ENCODE peak calls at places on chromosome 21, in four cellular contexts. P is T47D; K is M059J; T is CD8-positive, alpha-beta T cell. O is an unnamed sample.
A peak's percentile ranks its signal among the peaks of the same experiment; 100 is the strongest.

GRCh38 chr21:39392981-39393380 is 44.1 kb upstream of the HMGN1 start:
- DNase-seq in K (no peak), P (no peak), T (no peak), O (no peak)

GRCh38 chr21:45030637-45031218 is 43.7 kb upstream of the ADARB1 start:
- DNase-seq in P (no peak), K (no peak), T (no peak), O (no peak)

GRCh38 chr21:45388011-45388521 is 16.9 kb upstream of the COL18A1 start:
- DNase-seq in K (no peak), T (no peak), P (no peak), O (no peak)

GRCh38 chr21:15732290-15732995 is 2.7 kb downstream of the USP25 start:
- DNase-seq in P (no peak), K (peak; percentile 45), T (no peak), O (peak; percentile 70)

GRCh38 chr21:27448960-27449359 is 482.1 kb upstream of the ADAMTS5 start:
- DNase-seq in K (no peak), T (no peak), P (no peak), O (no peak)

GRCh38 chr21:45868488-45868887 is 113.1 kb upstream of the COL6A1 start:
- DNase-seq in P (no peak), K (no peak), T (no peak), O (no peak)

GRCh38 chr21:37748351-37748750 is 167.9 kb downstream of the KCNJ6 start:
- DNase-seq in K (peak; percentile 16), P (no peak), T (no peak), O (no peak)

GRCh38 chr21:33058468-33059318 is 11.2 kb upstream of the OLIG1 start:
- DNase-seq in P (no peak), K (no peak), T (no peak), O (no peak)

GRCh38 chr21:29096619-29097018 is 23.2 kb upstream of the CCT8 start:
- DNase-seq in T (no peak), K (no peak), P (no peak), O (no peak)

GRCh38 chr21:43305811-43306311 is 121.1 kb downstream of the SIK1 start:
- DNase-seq in K (no peak), P (no peak), T (no peak), O (no peak)

GRCh38 chr21:45362748-45363145 is 42.2 kb upstream of the COL18A1 start:
- DNase-seq in P (no peak), T (no peak), K (no peak), O (no peak)

GRCh38 chr21:32206631-32207030 is 72.2 kb downstream of the MIS18A start:
- DNase-seq in P (no peak), T (no peak), K (no peak), O (no peak)

GRCh38 chr21:42798106-42798505 is 81.2 kb downstream of the WDR4 start:
- DNase-seq in P (no peak), K (no peak), T (no peak), O (no peak)

GRCh38 chr21:29146726-29147125 is 16.3 kb downstream of the MAP3K7CL start:
- DNase-seq in K (no peak), P (no peak), T (no peak), O (no peak)

GRCh38 chr21:35273331-35273730 is 224.2 kb upstream of the RUNX1 start:
- DNase-seq in P (peak; percentile 18), K (no peak), T (no peak), O (no peak)

GRCh38 chr21:28252923-28253322 is 739.8 kb downstream of the LTN1 start:
- DNase-seq in P (no peak), T (no peak), K (peak; percentile 43), O (no peak)

GRCh38 chr21:32861871-32862270 is 90.3 kb upstream of the PAXBP1 start:
- DNase-seq in K (no peak), T (no peak), P (no peak), O (no peak)

GRCh38 chr21:41620982-41621381 is 113.0 kb upstream of the TMPRSS2 start:
- DNase-seq in K (no peak), P (no peak), T (no peak), O (no peak)

GRCh38 chr21:45029298-45029967 is 44.9 kb upstream of the ADARB1 start:
- DNase-seq in T (no peak), K (no peak), P (no peak), O (no peak)

GRCh38 chr21:37207441-37208009 is 59.6 kb downstream of the VPS26C start:
- DNase-seq in P (no peak), K (peak; percentile 81), T (no peak), O (peak; percentile 66)

GRCh38 chr21:25658427-25658980 is 19.4 kb downstream of the JAM2 start:
- DNase-seq in T (no peak), P (no peak), K (no peak), O (no peak)

GRCh38 chr21:26916799-26917198 is 50.1 kb downstream of the ADAMTS5 start:
- DNase-seq in P (no peak), T (no peak), K (no peak), O (no peak)

GRCh38 chr21:45269861-45270260 is 17.8 kb downstream of the POFUT2 start:
- DNase-seq in K (no peak), P (no peak), T (no peak), O (no peak)

GRCh38 chr21:16211339-16212303 is 481.8 kb downstream of the USP25 start:
- DNase-seq in T (no peak), P (no peak), K (peak; percentile 29), O (no peak)

GRCh38 chr21:42568377-42568776 is 54.7 kb downstream of the SLC37A1 start:
- DNase-seq in T (peak; percentile 43), K (no peak), P (no peak), O (no peak)

GRCh38 chr21:45289655-45290515 is 2.2 kb upstream of the POFUT2 start:
- DNase-seq in K (peak; percentile 45), P (no peak), T (peak; percentile 27), O (no peak)

GRCh38 chr21:41500931-41501381 is 7.0 kb downstream of the TMPRSS2 start:
- DNase-seq in T (no peak), P (no peak), K (no peak), O (no peak)

GRCh38 chr21:39218082-39218409 is 34.8 kb upstream of the PSMG1 start:
- DNase-seq in P (no peak), T (no peak), K (no peak), O (no peak)

GRCh38 chr21:26351661-26352060 is 181.1 kb upstream of the APP start:
- DNase-seq in P (no peak), K (no peak), T (no peak), O (no peak)

GRCh38 chr21:16196521-16197208 is 466.9 kb downstream of the USP25 start:
- DNase-seq in P (no peak), T (no peak), K (peak; percentile 23), O (no peak)

GRCh38 chr21:14591882-14592281 is 45.8 kb upstream of the SAMSN1 start:
- DNase-seq in P (no peak), T (no peak), K (peak; percentile 7), O (no peak)

GRCh38 chr21:25881524-25882376 is 147.0 kb downstream of the GABPA start:
- DNase-seq in T (peak; percentile 71), P (peak; percentile 61), K (peak; percentile 51), O (peak; percentile 75)

GRCh38 chr21:43716376-43717165 is 2.4 kb upstream of the PDXK start:
- DNase-seq in K (peak; percentile 78), P (no peak), T (no peak), O (peak; percentile 72)

GRCh38 chr21:38773108-38774061 is 32.3 kb upstream of the ETS2 start:
- DNase-seq in K (peak; percentile 97), P (no peak), T (no peak), O (no peak)

GRCh38 chr21:41477641-41478318 is 30.2 kb downstream of the TMPRSS2 start:
- DNase-seq in P (peak; percentile 36), T (no peak), K (peak; percentile 59), O (no peak)

GRCh38 chr21:16302851-16303282 is 573.1 kb downstream of the USP25 start:
- DNase-seq in K (peak; percentile 53), T (no peak), P (no peak), O (no peak)